ENCODE peak calls at places on chromosomes 3 and 15, in five cellular contexts. V is OCI-LY7, C is gastrocnemius medialis, K is uterus, B is stomach. S is an unnamed sample. For H3K36me3, the result is how much of the 10 kb centered on the place peaks cover.

GRCh38 chr3:27095588-27096222 is 273.5 kb downstream of the NEK10 start:
- DNase-seq in V (no peak), B (no peak), C (no peak), K (no peak), S (no peak)

GRCh38 chr15:44144193-44144592 is 50.9 kb downstream of the FRMD5 start:
- DNase-seq in K (no peak), C (no peak), B (no peak), V (no peak), S (no peak)

GRCh38 chr3:188294823-188295487 is 141.0 kb downstream of the LPP start:
- DNase-seq in B (peak), V (no peak), K (no peak), C (peak), S (no peak)

GRCh38 chr3:11517601-11518000 is 126.1 kb downstream of the VGLL4 start:
- DNase-seq in C (no peak), V (no peak), K (no peak), B (no peak), S (no peak)

GRCh38 chr3:25663324-25664065 is 1.2 kb downstream of the TOP2B start:
- DNase-seq in B (no peak), K (no peak), V (peak), C (no peak), S (no peak)

GRCh38 chr3:153166206-153166605 is 4.2 kb downstream of the RAP2B start:
- DNase-seq in C (no peak), V (no peak), B (no peak), K (no peak), S (no peak)

GRCh38 chr3:66211779-66212178 is 9.0 kb upstream of the SLC25A26 start:
- DNase-seq in C (no peak), V (no peak), K (no peak), B (no peak), S (no peak)

GRCh38 chr3:47954562-47954961 is 61.7 kb downstream of the MAP4 start:
- DNase-seq in C (no peak), B (no peak), V (no peak), K (no peak), S (no peak)

GRCh38 chr15:60208708-60209107 is 189.1 kb downstream of the ANXA2 start:
- DNase-seq in B (no peak), V (no peak), K (no peak), C (peak), S (no peak)

GRCh38 chr3:194573680-194574437 is 59.4 kb downstream of the TMEM44 start:
- DNase-seq in K (no peak), C (no peak), B (peak), V (peak), S (no peak)

GRCh38 chr15:23869391-23869790 is 182.3 kb upstream of the NDN start:
- DNase-seq in C (no peak), K (peak), V (no peak), B (no peak), S (no peak)

GRCh38 chr15:84684092-84684491 is 26.1 kb upstream of the NMB start:
- DNase-seq in V (no peak), C (no peak), K (no peak), B (no peak), S (no peak)

GRCh38 chr3:60045686-60046085 is 995.9 kb upstream of the CFAP20DC start:
- DNase-seq in K (no peak), C (no peak), V (no peak), B (no peak), S (no peak)

GRCh38 chr15:41892621-41893421 is 1.0 kb downstream of the SPTBN5 start:
- DNase-seq in B (peak), K (no peak), C (peak), V (no peak), S (no peak)

GRCh38 chr3:117217355-117217754 is 507.8 kb downstream of the TUSC7 start:
- DNase-seq in B (no peak), K (no peak), C (no peak), V (no peak), S (no peak)
- H3K36me3 ChIP-seq in B (under half), K (under half), C (under half), V (under half), S (under half)

DNA sequence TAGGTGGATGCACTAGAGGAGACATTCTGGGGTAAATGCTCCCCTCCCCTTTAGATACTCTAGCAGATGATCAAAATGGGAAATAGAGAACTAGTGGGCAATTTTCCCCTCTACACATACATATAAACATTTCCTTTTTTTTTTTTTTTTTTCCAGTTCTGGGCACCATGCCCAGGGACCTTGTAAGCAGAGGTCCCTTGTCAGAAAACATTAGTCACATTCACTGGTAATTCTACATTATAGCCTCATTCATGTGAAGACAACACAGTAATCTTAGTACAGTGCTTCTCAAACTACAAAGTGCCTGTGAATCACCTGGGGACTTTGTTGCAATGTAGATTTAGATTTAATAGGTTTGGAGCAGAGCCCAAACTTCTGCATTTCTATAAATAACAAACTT is 60.0 kb upstream of the ACTC1 start:
- DNase-seq in B (no peak), C (no peak), V (no peak), K (no peak), S (no peak)
- H3K36me3 ChIP-seq in B (under half), C (under half), V (half or more), K (under half), S (under half)

GRCh38 chr15:75861750-75862402 is 18.6 kb downstream of the UBE2Q2 start:
- DNase-seq in K (no peak), B (no peak), V (no peak), C (no peak), S (no peak)
- H3K36me3 ChIP-seq in K (under half), B (under half), V (under half), C (under half), S (under half)

DNA sequence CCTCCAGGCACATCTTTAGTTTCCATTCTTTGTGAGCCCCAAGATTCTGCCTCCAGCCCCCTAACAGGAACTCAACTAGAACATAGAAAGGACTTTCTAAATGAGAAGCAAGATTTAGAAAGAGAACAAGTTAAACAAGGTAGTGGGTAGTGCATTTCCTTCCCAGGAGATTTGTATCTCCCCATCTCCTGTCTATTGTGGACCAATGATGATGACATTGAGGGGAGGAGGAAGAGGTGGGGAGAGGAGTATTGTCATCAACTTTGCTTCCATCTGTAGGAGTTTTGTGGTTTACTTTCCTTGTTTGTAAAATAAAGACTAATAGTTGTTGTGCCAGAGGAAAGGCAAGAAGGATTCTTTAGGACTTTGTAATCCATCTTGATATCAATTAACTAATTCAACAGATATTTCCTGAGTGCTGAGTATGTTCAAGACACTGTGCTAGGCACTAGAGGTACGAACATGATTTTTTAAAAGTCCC is 235.3 kb upstream of the ROPN1 start:
- DNase-seq in C (no peak), B (no peak), V (no peak), K (no peak), S (no peak)
- H3K36me3 ChIP-seq in C (under half), B (under half), V (under half), K (under half), S (under half)

GRCh38 chr3:126467611-126467955 is 8.1 kb downstream of the ZXDC start:
- DNase-seq in K (peak), V (no peak), C (no peak), B (no peak), S (no peak)
- H3K36me3 ChIP-seq in K (under half), V (half or more), C (under half), B (half or more), S (half or more)

GRCh38 chr15:87591042-87591441 is 665.5 kb downstream of the NTRK3 start:
- DNase-seq in V (no peak), B (no peak), C (no peak), K (no peak), S (no peak)

GRCh38 chr15:87591521-87591920 is 665.0 kb downstream of the NTRK3 start:
- DNase-seq in B (no peak), K (no peak), C (no peak), V (no peak), S (no peak)

DNA sequence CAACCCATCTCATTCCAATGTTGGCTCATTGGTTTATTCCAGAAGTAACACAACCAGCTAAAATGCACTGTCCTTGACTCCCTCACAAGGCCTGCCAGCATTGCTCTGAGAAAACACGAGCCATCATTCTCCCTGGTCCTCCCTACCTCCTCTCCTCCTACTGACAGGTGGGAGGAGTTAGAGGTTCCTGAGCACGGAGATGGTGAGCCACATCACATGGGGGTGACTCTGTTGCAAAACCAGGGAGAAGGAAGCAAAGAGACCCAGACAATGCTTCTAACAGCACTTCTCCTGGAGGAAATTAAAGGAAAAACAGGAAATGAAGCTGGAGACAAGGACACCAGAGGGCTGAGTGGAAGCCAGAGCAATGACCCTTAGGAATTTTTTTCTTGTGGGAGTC is 667.4 kb downstream of the NTRK3 start:
- DNase-seq in V (no peak), K (no peak), B (no peak), C (no peak), S (no peak)
- H3K36me3 ChIP-seq in V (under half), K (under half), B (under half), C (under half), S (under half)

DNA sequence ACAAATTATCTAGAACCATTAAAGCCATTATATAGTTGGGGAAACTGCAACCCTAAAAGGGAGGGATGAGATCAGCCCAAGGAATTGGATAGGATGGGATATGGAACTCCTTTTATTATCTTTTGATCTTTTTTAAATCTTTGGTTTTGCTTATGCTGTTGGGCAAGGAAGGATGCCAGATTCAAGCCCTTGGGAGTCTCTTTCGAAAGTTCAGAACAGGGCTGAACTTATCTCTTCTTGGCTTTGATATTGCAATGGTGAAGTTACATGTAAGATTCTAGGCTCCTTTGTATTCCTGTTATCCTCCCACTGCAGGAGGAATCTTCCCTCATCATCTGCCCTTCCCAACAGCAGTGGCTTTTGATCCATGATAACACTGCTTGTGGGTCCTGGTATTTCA is 10.0 kb upstream of the SLC22A13 start:
- DNase-seq in V (no peak), C (no peak), B (no peak), K (no peak), S (no peak)
- H3K36me3 ChIP-seq in V (half or more), C (under half), B (under half), K (under half), S (under half)